ENCODE peak calls at places on chromosomes 1 and 21, in four cellular contexts. One of them, this sample, is unnamed.

GRCh38 chr1:206887701-206888100 is 9.5 kb upstream of the IL24 start:
- DNase-seq in MM.1S: no peak
- DNase-seq in psoas muscle: no peak
- DNase-seq in BE2C: no peak
- DNase-seq in this sample: no peak

GRCh38 chr1:43432907-43433306 is 20.8 kb downstream of the HYI start:
- DNase-seq in BE2C: no peak
- DNase-seq in psoas muscle: no peak
- DNase-seq in MM.1S: no peak
- DNase-seq in this sample: no peak

GRCh38 chr1:173603056-173603591 is at the start of gene SLC9C2:
- DNase-seq in MM.1S: peak; percentile 57
- DNase-seq in psoas muscle: no peak
- DNase-seq in BE2C: no peak
- DNase-seq in this sample: no peak

GRCh38 chr1:150562384-150563339 is 13.5 kb downstream of the ADAMTSL4 start:
- DNase-seq in psoas muscle: peak; percentile 69
- DNase-seq in MM.1S: peak; percentile 100
- DNase-seq in BE2C: no peak
- DNase-seq in this sample: no peak

GRCh38 chr1:28973850-28974841 is 59.8 kb downstream of the EPB41 start:
- DNase-seq in psoas muscle: no peak
- DNase-seq in MM.1S: no peak
- DNase-seq in BE2C: no peak
- DNase-seq in this sample: no peak

GRCh38 chr21:45747233-45747766 is 103.8 kb downstream of the PCBP3 start:
- DNase-seq in MM.1S: no peak
- DNase-seq in psoas muscle: no peak
- DNase-seq in BE2C: peak; percentile 69
- DNase-seq in this sample: no peak

GRCh38 chr1:11984121-11984520 is 3.9 kb downstream of the MFN2 start:
- DNase-seq in BE2C: no peak
- DNase-seq in psoas muscle: no peak
- DNase-seq in MM.1S: no peak
- DNase-seq in this sample: no peak

GRCh38 chr1:204254031-204254661 is 40.4 kb upstream of the GOLT1A start:
- DNase-seq in psoas muscle: peak; percentile 89
- DNase-seq in BE2C: no peak
- DNase-seq in MM.1S: no peak
- DNase-seq in this sample: peak; percentile 84

GRCh38 chr1:65082346-65083040 is 65.5 kb upstream of the AK4 start:
- DNase-seq in BE2C: no peak
- DNase-seq in psoas muscle: no peak
- DNase-seq in MM.1S: no peak
- DNase-seq in this sample: no peak

GRCh38 chr1:11797525-11798216 is 8.1 kb downstream of the MTHFR start:
- DNase-seq in psoas muscle: no peak
- DNase-seq in BE2C: no peak
- DNase-seq in MM.1S: no peak
- DNase-seq in this sample: peak; percentile 70

GRCh38 chr1:88509369-88509768 is 174.7 kb upstream of the PKN2 start:
- DNase-seq in psoas muscle: no peak
- DNase-seq in MM.1S: no peak
- DNase-seq in BE2C: no peak
- DNase-seq in this sample: no peak

GRCh38 chr1:16094453-16095158 is 21.2 kb upstream of the FAM131C start:
- DNase-seq in psoas muscle: no peak
- DNase-seq in BE2C: no peak
- DNase-seq in MM.1S: no peak
- DNase-seq in this sample: no peak

GRCh38 chr1:152479792-152480595 is 30.6 kb upstream of the LCE5A start:
- DNase-seq in psoas muscle: no peak
- DNase-seq in BE2C: peak; percentile 82
- DNase-seq in MM.1S: peak; percentile 89
- DNase-seq in this sample: no peak

GRCh38 chr1:100606438-100606837 is 68.5 kb downstream of the GPR88 start:
- DNase-seq in BE2C: no peak
- DNase-seq in psoas muscle: no peak
- DNase-seq in MM.1S: no peak
- DNase-seq in this sample: peak; percentile 56

GRCh38 chr1:19606817-19607706 is 37.0 kb upstream of the NBL1 start:
- DNase-seq in MM.1S: no peak
- DNase-seq in BE2C: no peak
- DNase-seq in psoas muscle: no peak
- DNase-seq in this sample: no peak

GRCh38 chr1:215523128-215523861 is 43.8 kb upstream of the KCTD3 start:
- DNase-seq in BE2C: no peak
- DNase-seq in psoas muscle: no peak
- DNase-seq in MM.1S: no peak
- DNase-seq in this sample: no peak

GRCh38 chr1:208857471-208857870 is 613.3 kb upstream of the PLXNA2 start:
- DNase-seq in MM.1S: no peak
- DNase-seq in psoas muscle: no peak
- DNase-seq in BE2C: no peak
- DNase-seq in this sample: no peak

GRCh38 chr1:167465751-167466150 is 52.6 kb downstream of the CD247 start:
- DNase-seq in MM.1S: no peak
- DNase-seq in BE2C: no peak
- DNase-seq in psoas muscle: no peak
- DNase-seq in this sample: no peak

GRCh38 chr1:33161061-33161681 is 20.7 kb downstream of the TRIM62 start:
- DNase-seq in psoas muscle: peak; percentile 74
- DNase-seq in MM.1S: no peak
- DNase-seq in BE2C: peak; percentile 82
- DNase-seq in this sample: peak; percentile 42

GRCh38 chr1:84121360-84121759 is 22.7 kb upstream of the PRKACB start:
- DNase-seq in MM.1S: no peak
- DNase-seq in psoas muscle: no peak
- DNase-seq in BE2C: no peak
- DNase-seq in this sample: no peak

GRCh38 chr1:1777950-1778826 is at the start of gene NADK:
- DNase-seq in psoas muscle: peak; percentile 84
- DNase-seq in BE2C: peak; percentile 84
- DNase-seq in MM.1S: peak; percentile 78
- DNase-seq in this sample: peak; percentile 75

GRCh38 chr1:212260557-212261342 is 24.5 kb upstream of the PPP2R5A start:
- DNase-seq in psoas muscle: no peak
- DNase-seq in MM.1S: no peak
- DNase-seq in BE2C: no peak
- DNase-seq in this sample: no peak

GRCh38 chr1:68975534-68975933 is 478.7 kb upstream of the DEPDC1 start:
- DNase-seq in BE2C: no peak
- DNase-seq in MM.1S: no peak
- DNase-seq in psoas muscle: no peak
- DNase-seq in this sample: no peak

GRCh38 chr1:220239945-220240344 is 32.3 kb downstream of the RAB3GAP2 start:
- DNase-seq in MM.1S: no peak
- DNase-seq in psoas muscle: no peak
- DNase-seq in BE2C: no peak
- DNase-seq in this sample: no peak

GRCh38 chr1:247491328-247491727 is 33.4 kb upstream of the OR2B11 start:
- DNase-seq in BE2C: no peak
- DNase-seq in MM.1S: no peak
- DNase-seq in psoas muscle: no peak
- DNase-seq in this sample: no peak
- H3K4me1 ChIP-seq in BE2C: no peaks in the 10 kb centered on the region
- H3K4me1 ChIP-seq in MM.1S: no peaks in the 10 kb centered on the region
- H3K4me1 ChIP-seq in psoas muscle: no peaks in the 10 kb centered on the region
- H3K4me1 ChIP-seq in this sample: no peaks in the 10 kb centered on the region

GRCh38 chr1:116842654-116843053 is 67.1 kb upstream of the PTGFRN start:
- DNase-seq in psoas muscle: no peak
- DNase-seq in BE2C: no peak
- DNase-seq in MM.1S: no peak
- DNase-seq in this sample: no peak
- TF ChIP-seq CTCF in psoas muscle: no peak
- TF ChIP-seq CTCF in BE2C: peak; percentile 32
- TF ChIP-seq CTCF in MM.1S: no peak
- TF ChIP-seq CTCF in this sample: no peak

GRCh38 chr1:3285341-3285740 is 169.1 kb upstream of the ARHGEF16 start:
- DNase-seq in MM.1S: no peak
- DNase-seq in BE2C: no peak
- DNase-seq in psoas muscle: no peak
- DNase-seq in this sample: no peak
- H3K27me3 ChIP-seq in MM.1S: peaks cover 95% of the 10 kb centered on the region
- H3K27me3 ChIP-seq in BE2C: peaks cover 13% of the 10 kb centered on the region
- H3K27me3 ChIP-seq in psoas muscle: peaks cover 2% of the 10 kb centered on the region
- H3K27me3 ChIP-seq in this sample: no peaks in the 10 kb centered on the region

DNA sequence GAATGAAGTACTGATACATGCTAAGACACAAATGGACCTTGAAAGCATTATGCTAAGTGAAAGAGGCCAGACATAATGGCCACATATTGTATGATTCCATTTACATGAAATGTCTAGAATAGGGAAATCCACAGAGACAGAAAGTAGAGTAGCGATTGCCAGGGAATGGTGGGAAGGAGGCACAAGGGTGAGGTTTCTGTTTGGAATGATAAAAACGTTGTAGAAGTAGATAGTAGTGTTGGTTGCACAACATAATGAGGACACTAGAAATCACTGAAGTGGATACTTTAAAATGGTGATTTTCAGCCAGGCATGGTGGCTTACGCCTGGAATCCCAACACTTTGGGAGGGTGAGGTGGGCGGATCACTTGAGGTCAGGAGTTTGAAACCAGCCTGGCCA is 97.6 kb upstream of the VANGL1 start:
- DNase-seq in BE2C: no peak
- DNase-seq in psoas muscle: no peak
- DNase-seq in MM.1S: no peak
- DNase-seq in this sample: no peak
- H3K4me1 ChIP-seq in BE2C: no peaks in the 10 kb centered on the region
- H3K4me1 ChIP-seq in psoas muscle: no peaks in the 10 kb centered on the region
- H3K4me1 ChIP-seq in MM.1S: no peaks in the 10 kb centered on the region
- H3K4me1 ChIP-seq in this sample: no peaks in the 10 kb centered on the region

DNA sequence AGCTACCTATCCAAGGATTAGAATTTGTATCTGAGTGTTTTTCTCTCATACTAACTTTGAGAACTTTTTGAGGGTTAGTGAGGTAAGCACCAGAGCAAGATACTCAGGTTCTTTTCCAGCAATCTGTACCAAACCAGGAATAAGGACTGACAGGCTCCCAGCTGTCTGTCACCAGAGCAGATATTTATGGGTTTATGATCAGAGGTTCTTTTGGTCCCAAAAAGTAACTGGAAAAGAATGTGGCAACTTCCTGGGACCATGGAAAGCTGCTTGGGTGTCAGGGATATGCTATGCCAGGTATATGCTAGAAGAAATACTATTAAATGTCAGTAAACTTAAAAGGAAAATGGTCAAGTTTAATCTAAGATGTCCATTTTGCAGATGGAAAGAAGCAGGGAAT is 75.7 kb upstream of the ZNF326 start:
- DNase-seq in MM.1S: no peak
- DNase-seq in psoas muscle: no peak
- DNase-seq in BE2C: no peak
- DNase-seq in this sample: no peak
- TF ChIP-seq CTCF in MM.1S: no peak
- TF ChIP-seq CTCF in psoas muscle: no peak
- TF ChIP-seq CTCF in BE2C: no peak
- TF ChIP-seq CTCF in this sample: no peak

This sample was measured in right lobe of liver.